ENCODE peak calls at places on chromosomes 3 and 15, in eight cellular contexts. I is AML-193; K is activated T-cell treated with anti-CD3 and anti-CD28 coated beads, Interleukin-2, amount 50 U/mL, for 1 hour; W is cardiac muscle cell; H is HTR-8/SVneo; P is endothelial cell; F is memory B cell; Z is DMS 273 treated with DMSO at 0.1 percent for 48 hours. T is an unnamed sample.

GRCh38 chr3:111768571-111769100 is 90.4 kb upstream of the PHLDB2 start:
- DNase-seq in I (no peak), K (no peak), W (peak), H (peak), P (no peak), F (no peak), Z (no peak), T (no peak)

GRCh38 chr3:128313181-128313725 is 153.4 kb downstream of the DNAJB8 start:
- DNase-seq in I (no peak), K (no peak), W (no peak), H (no peak), P (no peak), F (no peak), Z (no peak), T (peak)

GRCh38 chr3:42533161-42533897 is 30.9 kb downstream of the VIPR1 start:
- DNase-seq in I (no peak), K (no peak), W (no peak), H (no peak), P (no peak), F (no peak), Z (no peak), T (no peak)

GRCh38 chr3:45035441-45036301 is 9.6 kb downstream of the CLEC3B start:
- DNase-seq in I (no peak), K (peak), W (peak), H (no peak), P (peak), F (no peak), Z (no peak), T (no peak)

GRCh38 chr3:12400795-12401194 is 83.5 kb upstream of the TSEN2 start:
- DNase-seq in I (peak), K (no peak), W (peak), H (no peak), P (no peak), F (no peak), Z (no peak), T (no peak)

GRCh38 chr3:44280631-44281030 is 38.9 kb downstream of the TOPAZ1 start:
- DNase-seq in I (no peak), K (no peak), W (no peak), H (no peak), P (no peak), F (no peak), Z (no peak), T (no peak)

GRCh38 chr15:29103825-29104565 is 165.6 kb downstream of the NSMCE3 start:
- DNase-seq in I (no peak), K (peak), W (peak), H (peak), P (peak), F (no peak), Z (no peak), T (no peak)

GRCh38 chr3:116067275-116067674 is 378.0 kb downstream of the LSAMP start:
- DNase-seq in I (no peak), K (no peak), W (no peak), H (no peak), P (no peak), F (no peak), Z (peak), T (no peak)

GRCh38 chr15:78775472-78775871 is 35.8 kb downstream of the ADAMTS7 start:
- DNase-seq in I (no peak), K (no peak), W (no peak), H (no peak), P (no peak), F (no peak), Z (no peak), T (no peak)

GRCh38 chr15:40414816-40415215 is 9.2 kb downstream of the IVD start:
- DNase-seq in I (no peak), K (no peak), W (no peak), H (no peak), P (no peak), F (no peak), Z (no peak), T (no peak)

GRCh38 chr3:172550347-172550943 is 27.2 kb upstream of the TNFSF10 start:
- DNase-seq in I (no peak), K (no peak), W (peak), H (peak), P (no peak), F (no peak), Z (no peak), T (no peak)

GRCh38 chr15:93102211-93102610 is 13.2 kb upstream of the RGMA start:
- DNase-seq in I (no peak), K (no peak), W (no peak), H (no peak), P (no peak), F (no peak), Z (no peak), T (no peak)

GRCh38 chr3:187919535-187919934 is 174.3 kb upstream of the BCL6 start:
- DNase-seq in I (no peak), K (no peak), W (no peak), H (no peak), P (no peak), F (no peak), Z (no peak), T (no peak)

GRCh38 chr15:91535856-91536500 is 317.5 kb upstream of the SLCO3A1 start:
- DNase-seq in I (no peak), K (no peak), W (no peak), H (no peak), P (no peak), F (no peak), Z (no peak), T (no peak)

GRCh38 chr3:45092132-45093031 is 53.8 kb downstream of the CDCP1 start:
- DNase-seq in I (no peak), K (no peak), W (peak), H (peak), P (no peak), F (no peak), Z (no peak), T (no peak)

GRCh38 chr3:147189016-147189415 is 217.3 kb downstream of the ZIC4 start:
- DNase-seq in I (no peak), K (no peak), W (no peak), H (no peak), P (no peak), F (no peak), Z (no peak), T (no peak)

GRCh38 chr3:64533565-64534317 is 154.1 kb downstream of the ADAMTS9 start:
- DNase-seq in I (peak), K (peak), W (peak), H (peak), P (peak), F (peak), Z (peak), T (peak)

GRCh38 chr3:20529911-20530310 is 343.9 kb upstream of the SGO1 start:
- DNase-seq in I (no peak), K (no peak), W (no peak), H (no peak), P (no peak), F (no peak), Z (no peak), T (no peak)

GRCh38 chr15:40471778-40472130 is 970 bp downstream of the CHST14 start:
- DNase-seq in I (peak), K (peak), W (peak), H (no peak), P (no peak), F (peak), Z (no peak), T (no peak)

GRCh38 chr15:74302821-74303359 is 64.6 kb downstream of the CYP11A1 start:
- DNase-seq in I (no peak), K (peak), W (peak), H (peak), P (peak), F (no peak), Z (no peak), T (no peak)

T was measured in coronary artery.